ENCODE peak calls at places on chromosome 2, in six cellular contexts. C is PC-9, O is OCI-LY7, J is testis, D is fibroblast of lung, P is Peyer's patch. Q is an unnamed sample.

GRCh38 chr2:28666496-28667184 is 85.0 kb upstream of the PPP1CB start:
- DNase-seq in P (no peak), C (no peak), D (no peak), J (no peak), O (no peak), Q (no peak)

GRCh38 chr2:60556998-60557955 is 3.8 kb upstream of the BCL11A start:
- DNase-seq in P (peak), O (no peak), J (no peak), D (no peak), C (no peak), Q (peak)

GRCh38 chr2:206968139-206969086 is 29.1 kb downstream of the CPO start:
- DNase-seq in P (no peak), O (no peak), D (peak), C (no peak), J (no peak), Q (no peak)

GRCh38 chr2:208657468-208657867 is 250.9 kb downstream of the PTH2R start:
- DNase-seq in C (no peak), P (no peak), J (no peak), D (no peak), O (no peak), Q (peak)

GRCh38 chr2:237873961-237874551 is 14.6 kb downstream of the RAMP1 start:
- DNase-seq in C (no peak), J (no peak), P (no peak), O (no peak), D (no peak), Q (peak)

GRCh38 chr2:189300917-189301316 is 121.4 kb upstream of the COL5A2 start:
- DNase-seq in J (no peak), D (no peak), O (no peak), P (peak), C (no peak), Q (no peak)

GRCh38 chr2:94873362-94874276 is 2.4 kb downstream of the TEKT4 start:
- DNase-seq in O (no peak), P (no peak), D (no peak), J (no peak), C (no peak), Q (no peak)

GRCh38 chr2:675982-676646 is 1.1 kb downstream of the TMEM18 start:
- DNase-seq in D (peak), J (peak), O (no peak), P (no peak), C (peak), Q (peak)

GRCh38 chr2:177264209-177264538 is 353 bp downstream of the NFE2L2 start:
- DNase-seq in C (no peak), J (no peak), P (no peak), D (no peak), O (no peak), Q (peak)

GRCh38 chr2:58182527-58182926 is 58.6 kb downstream of the FANCL start:
- DNase-seq in D (peak), O (no peak), C (peak), J (no peak), P (no peak), Q (no peak)

GRCh38 chr2:158994920-158995676 is 26.7 kb downstream of the TANC1 start:
- DNase-seq in J (no peak), P (no peak), O (no peak), C (no peak), D (no peak), Q (peak)

GRCh38 chr2:178718283-178718682 is 88.9 kb downstream of the TTN start:
- DNase-seq in P (no peak), J (no peak), D (peak), O (no peak), C (no peak), Q (no peak)

GRCh38 chr2:61262699-61263098 is 100.7 kb downstream of the C2orf74 start:
- DNase-seq in C (no peak), P (no peak), J (no peak), O (no peak), D (peak), Q (no peak)

GRCh38 chr2:240905176-240905781 is 857 bp upstream of the CROCC2 start:
- DNase-seq in P (no peak), C (no peak), O (no peak), J (no peak), D (no peak), Q (no peak)

GRCh38 chr2:149410701-149411484 is 80.5 kb downstream of the LYPD6 start:
- DNase-seq in D (peak), O (no peak), C (peak), P (no peak), J (no peak), Q (no peak)

GRCh38 chr2:214810670-214811069 is 1.2 kb upstream of the BARD1 start:
- DNase-seq in P (no peak), O (no peak), C (no peak), J (peak), D (no peak), Q (no peak)
- TF ChIP-seq CTCF in P (no peak), O (no peak), C (no peak), J (no peak), D (no peak), Q (no peak)

GRCh38 chr2:79716266-79716665 is 203.4 kb downstream of the CTNNA2 start:
- DNase-seq in O (no peak), J (no peak), D (no peak), P (no peak), C (no peak), Q (peak)
- H3K27ac ChIP-seq in O (no peak), J (no peak), D (no peak), P (no peak), C (no peak), Q (no peak)

GRCh38 chr2:55054076-55054475 is 3.8 kb upstream of the RTN4 start:
- DNase-seq in O (peak), P (no peak), D (no peak), J (no peak), C (no peak), Q (no peak)

GRCh38 chr2:55050133-55050994 is at the start of gene RTN4:
- DNase-seq in O (peak), C (peak), D (peak), J (peak), P (peak), Q (peak)

GRCh38 chr2:55051026-55051866 is 995 bp upstream of the RTN4 start:
- DNase-seq in J (peak), O (peak), P (peak), D (peak), C (peak), Q (peak)

GRCh38 chr2:55054476-55054875 is 4.2 kb upstream of the RTN4 start:
- DNase-seq in D (no peak), O (peak), P (no peak), C (no peak), J (no peak), Q (no peak)

DNA sequence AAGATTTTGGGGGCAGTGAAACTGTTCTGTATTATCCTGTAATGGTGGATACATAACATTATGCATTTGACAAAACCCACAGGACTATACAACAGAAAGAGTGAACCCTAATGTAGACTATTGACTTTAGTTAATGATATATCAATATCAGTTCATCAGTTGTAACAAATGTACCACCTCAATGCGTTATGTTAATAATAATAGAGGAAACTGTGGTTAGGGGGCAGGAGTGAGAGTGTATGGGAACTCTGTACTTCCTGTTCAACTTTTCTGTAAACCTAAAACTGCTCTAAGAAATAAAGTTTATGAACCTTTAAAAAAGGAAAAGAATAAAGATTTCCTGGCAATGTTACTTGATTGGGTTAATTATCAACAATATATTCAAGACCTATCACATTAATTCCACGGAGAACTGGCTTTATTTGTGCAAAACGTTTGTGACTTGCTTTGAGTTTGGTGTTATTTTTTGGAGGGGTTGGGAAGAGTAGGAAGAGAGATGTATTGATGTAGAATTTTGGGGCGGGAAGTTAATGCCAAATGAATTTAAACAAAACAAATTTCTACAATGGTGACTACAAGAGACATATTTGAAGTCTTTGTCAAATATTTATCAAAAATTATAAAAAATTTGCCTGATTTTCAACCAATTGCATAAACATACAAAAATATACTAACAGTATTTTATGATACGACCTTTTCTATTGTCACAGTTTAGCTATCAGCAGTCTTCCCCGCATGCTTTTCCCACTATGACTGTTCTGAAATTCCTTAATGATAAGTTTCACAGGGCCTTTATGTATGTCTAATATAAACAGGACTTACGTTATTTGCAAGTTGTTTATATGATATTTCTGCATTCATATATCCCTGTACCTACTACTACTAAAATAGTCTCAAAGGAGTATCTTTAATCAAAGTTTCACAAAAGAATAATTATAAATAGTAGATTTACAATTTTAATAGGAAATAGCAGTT is 2.1 kb upstream of the RTN4 start:
- DNase-seq in D (peak), J (no peak), O (peak), P (no peak), C (no peak), Q (no peak)
- TF ChIP-seq CTCF in D (no peak), J (no peak), O (peak), P (no peak), C (peak), Q (no peak)

GRCh38 chr2:40032650-40033319 is 253.7 kb upstream of the THUMPD2 start:
- DNase-seq in D (peak), J (no peak), P (no peak), C (no peak), O (no peak), Q (no peak)
- H3K27ac ChIP-seq in D (peak), J (no peak), P (no peak), C (no peak), O (no peak), Q (no peak)

GRCh38 chr2:132678498-132678897 is 8.5 kb upstream of the LYPD1 start:
- DNase-seq in D (peak), C (no peak), P (no peak), O (no peak), J (no peak), Q (no peak)

GRCh38 chr2:132677661-132678060 is 7.7 kb upstream of the LYPD1 start:
- DNase-seq in C (no peak), D (peak), O (no peak), P (no peak), J (no peak), Q (no peak)

GRCh38 chr2:132681766-132682165 is 11.8 kb upstream of the LYPD1 start:
- DNase-seq in P (no peak), D (no peak), O (no peak), C (no peak), J (no peak), Q (no peak)

GRCh38 chr2:132670961-132671781 is 1.2 kb upstream of the LYPD1 start:
- DNase-seq in D (peak), C (peak), J (no peak), O (no peak), P (no peak), Q (peak)

DNA sequence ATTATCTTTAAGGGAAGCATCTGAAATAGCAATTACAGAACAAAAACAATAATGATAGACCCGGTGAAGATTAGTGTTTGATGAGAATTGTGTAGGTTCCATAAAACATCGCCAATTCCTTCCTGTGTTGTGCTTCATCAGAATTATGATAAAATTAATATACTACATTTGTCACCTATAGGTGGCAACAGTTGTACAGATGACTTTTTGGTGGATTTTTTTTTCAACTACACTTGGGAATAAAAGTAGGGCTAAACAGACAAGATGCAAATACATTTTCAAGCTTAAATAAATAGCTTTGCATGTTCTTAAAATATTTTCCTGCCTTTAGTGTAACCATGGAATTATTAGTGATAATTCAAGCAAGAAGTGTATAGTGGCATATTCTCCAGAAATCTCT is 7.0 kb upstream of the LYPD1 start:
- DNase-seq in O (no peak), C (no peak), D (no peak), P (no peak), J (no peak), Q (no peak)
- TF ChIP-seq CTCF in O (peak), C (peak), D (no peak), P (no peak), J (no peak), Q (no peak)

GRCh38 chr2:214410128-214410775 is 602 bp upstream of the VWC2L start:
- DNase-seq in D (no peak), O (no peak), P (no peak), C (no peak), J (no peak), Q (no peak)

GRCh38 chr2:214412679-214413078 is 1.8 kb downstream of the VWC2L start:
- DNase-seq in J (no peak), O (no peak), P (no peak), C (no peak), D (no peak), Q (no peak)

DNA sequence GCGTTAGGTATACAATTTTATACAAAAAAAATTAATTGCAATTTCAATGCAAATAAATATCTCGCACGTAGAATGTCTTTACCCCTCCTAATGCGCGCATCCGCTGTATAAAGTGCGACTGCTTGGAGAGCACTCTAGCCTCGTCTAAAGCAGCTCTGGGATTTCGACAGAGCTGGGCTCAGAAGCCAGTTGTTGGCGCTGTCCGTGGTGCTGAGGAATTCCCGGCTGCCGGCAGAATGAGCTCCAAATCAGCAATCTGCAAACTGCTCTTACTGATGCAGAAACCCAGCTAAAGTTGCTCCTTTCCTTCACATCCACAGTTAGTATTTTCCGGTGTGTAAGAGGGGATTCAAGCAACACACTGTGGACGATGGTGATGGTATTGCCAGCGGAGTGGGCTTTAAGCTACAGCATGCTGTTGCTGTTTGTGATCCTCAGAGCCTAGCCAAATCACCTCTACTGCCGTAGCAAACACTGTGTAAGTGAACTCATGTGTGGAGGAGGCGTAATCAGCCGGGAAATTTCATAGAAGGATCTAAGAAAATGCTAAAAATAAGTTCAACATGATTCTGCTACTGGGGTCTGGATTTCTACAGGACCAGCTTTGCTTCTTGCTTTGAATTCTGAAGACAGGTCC is at the start of gene VWC2L:
- DNase-seq in J (peak), O (peak), C (peak), D (peak), P (no peak), Q (peak)
- H3K27ac ChIP-seq in J (no peak), O (no peak), C (no peak), D (no peak), P (no peak), Q (no peak)

DNA sequence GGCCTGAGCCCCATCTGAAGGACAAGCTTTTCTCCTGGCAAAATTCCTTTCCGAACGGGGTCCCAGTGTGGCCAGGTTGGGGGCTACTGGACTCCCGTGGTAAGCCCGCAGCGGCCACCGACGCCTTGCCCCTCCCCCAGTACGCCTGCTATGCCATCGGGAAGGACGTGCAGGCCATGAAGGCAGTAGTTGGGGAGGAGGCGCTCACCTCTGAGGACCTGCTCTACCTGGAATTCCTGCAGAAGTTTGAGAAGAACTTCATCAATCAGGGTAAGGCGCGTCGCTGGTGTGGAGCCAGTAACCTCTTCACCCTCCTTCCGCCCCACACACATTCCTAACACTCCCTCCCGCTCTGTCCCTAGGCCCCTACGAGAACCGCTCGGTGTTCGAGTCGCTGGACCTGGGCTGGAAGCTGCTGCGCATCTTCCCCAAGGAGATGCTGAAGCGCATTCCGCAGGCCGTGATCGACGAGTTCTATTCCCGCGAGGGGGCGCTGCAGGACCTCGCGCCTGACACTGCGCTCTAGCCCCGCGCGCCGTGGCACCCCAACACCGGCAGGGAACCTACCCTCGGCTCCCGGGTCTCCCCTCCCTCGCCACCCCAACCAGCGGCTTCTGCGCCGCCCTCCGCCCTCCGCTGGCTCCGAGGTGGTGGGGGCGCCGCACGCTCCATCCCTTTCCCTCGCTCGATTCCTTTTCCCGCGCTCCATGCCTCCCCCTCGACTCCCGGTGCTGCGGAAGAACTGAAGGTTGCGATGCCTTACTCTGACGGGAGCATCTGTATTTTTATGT is 13.6 kb upstream of the ANKRD53 start:
- DNase-seq in D (peak), J (peak), P (peak), O (peak), C (no peak), Q (peak)
- TF ChIP-seq CTCF in D (peak), J (peak), P (peak), O (peak), C (no peak), Q (peak)

DNA sequence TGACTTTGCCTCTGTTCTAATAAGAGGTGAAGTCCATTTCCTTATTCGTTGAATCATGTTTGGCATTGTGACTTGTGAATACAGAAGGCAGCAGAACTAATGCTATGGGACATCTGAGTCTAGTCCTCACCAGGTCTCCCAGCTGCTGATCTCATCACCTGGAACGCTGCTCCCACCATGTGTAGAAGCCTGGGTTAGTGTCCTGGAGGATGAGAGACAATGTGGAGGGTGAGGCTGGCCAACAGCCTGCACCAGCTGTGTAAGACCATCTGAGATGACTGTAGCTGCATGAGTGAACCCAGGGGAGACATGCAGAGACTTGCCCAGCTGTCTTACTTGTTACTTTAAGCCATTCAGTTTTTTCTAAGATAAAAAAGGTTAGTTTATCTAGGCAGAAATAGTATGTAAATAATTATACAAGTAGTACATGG is 3.5 kb upstream of the HAAO start:
- DNase-seq in J (no peak), C (no peak), D (peak), P (no peak), O (no peak), Q (no peak)
- H3K27ac ChIP-seq in J (no peak), C (no peak), D (no peak), P (peak), O (no peak), Q (no peak)

GRCh38 chr2:80259292-80259691 is 45.3 kb downstream of the LRRTM1 start:
- DNase-seq in P (no peak), D (no peak), C (no peak), J (no peak), O (no peak), Q (no peak)

GRCh38 chr2:80252294-80252986 is 52.1 kb downstream of the LRRTM1 start:
- DNase-seq in C (no peak), P (no peak), O (no peak), D (no peak), J (no peak), Q (no peak)

GRCh38 chr2:80258321-80258720 is 46.2 kb downstream of the LRRTM1 start:
- DNase-seq in O (no peak), D (no peak), J (no peak), P (no peak), C (no peak), Q (no peak)

GRCh38 chr2:80258793-80259192 is 45.8 kb downstream of the LRRTM1 start:
- DNase-seq in J (no peak), P (no peak), D (no peak), C (no peak), O (no peak), Q (no peak)

DNA sequence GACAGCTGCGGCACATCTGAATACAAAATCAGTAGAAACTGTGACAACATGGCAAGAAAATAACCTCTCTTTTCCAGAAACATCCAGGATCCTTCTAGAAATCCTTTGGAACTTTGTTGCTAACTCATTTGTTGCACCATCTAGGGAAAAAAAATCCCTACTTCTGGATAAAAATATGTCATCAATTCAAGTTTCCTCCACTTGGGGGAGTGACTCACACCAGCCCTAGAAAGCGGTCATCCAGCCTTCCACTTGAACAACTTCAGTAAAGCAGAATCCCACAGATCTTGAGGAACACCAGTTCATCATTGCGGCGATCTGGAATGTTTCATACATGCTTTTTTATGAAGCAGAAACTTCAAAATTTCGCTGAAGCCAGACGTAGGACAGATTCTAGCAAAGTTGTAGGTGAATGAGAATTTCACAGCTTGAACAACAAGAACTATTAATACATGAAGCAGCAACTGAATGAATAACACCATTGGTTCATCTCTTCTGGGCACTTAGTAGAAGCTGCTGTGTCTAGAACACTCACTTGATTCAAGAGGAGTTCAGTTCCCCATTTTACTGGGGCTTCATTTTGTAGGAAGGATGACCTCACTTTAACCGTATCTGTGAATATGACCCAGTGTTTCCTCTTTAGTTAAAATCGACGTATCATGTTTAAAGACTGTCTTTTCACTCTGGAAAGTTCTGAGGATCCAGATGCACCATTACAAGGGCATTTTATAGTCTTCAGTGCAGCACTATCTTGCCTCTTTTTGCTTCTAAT is 48.0 kb downstream of the LRRTM1 start:
- DNase-seq in P (no peak), C (no peak), O (no peak), J (peak), D (peak), Q (peak)
- TF ChIP-seq CTCF in P (no peak), C (peak), O (peak), J (no peak), D (peak), Q (peak)

Q was measured in neural progenitor cell.